ENCODE peak calls at places on chromosomes 6 and 20, in five cellular contexts. A is fibroblast of villous mesenchyme, L is cardiac muscle cell, W is kidney, J is endodermal cell. T is an unnamed sample.

GRCh38 chr20:50464026-50464724 is 46.0 kb upstream of the PTPN1 start:
- DNase-seq in A (peak), L (peak), W (peak), J (peak), T (peak)

GRCh38 chr6:110181131-110182027 is 1.2 kb downstream of the CDC40 start:
- DNase-seq in A (peak), L (peak), W (no peak), J (no peak), T (peak)

GRCh38 chr20:5191829-5192569 is 65.2 kb downstream of the CDS2 start:
- DNase-seq in A (peak), L (peak), W (no peak), J (peak), T (peak)

GRCh38 chr20:4912380-4913142 is 88.7 kb downstream of the SLC23A2 start:
- DNase-seq in A (no peak), L (no peak), W (no peak), J (peak), T (no peak)

GRCh38 chr6:100573169-100573568 is 108.4 kb upstream of the SIM1 start:
- DNase-seq in A (peak), L (peak), W (no peak), J (no peak), T (peak)

GRCh38 chr6:40222354-40222753 is 288.1 kb upstream of the MOCS1 start:
- DNase-seq in A (no peak), L (no peak), W (no peak), J (no peak), T (no peak)

GRCh38 chr20:53839423-53840176 is 230.8 kb downstream of the BCAS1 start:
- DNase-seq in A (no peak), L (no peak), W (peak), J (no peak), T (no peak)

GRCh38 chr20:19993937-19994667 is 23.1 kb upstream of the NAA20 start:
- DNase-seq in A (peak), L (peak), W (no peak), J (no peak), T (peak)

GRCh38 chr6:37866590-37867507 is 47.3 kb downstream of the ZFAND3 start:
- DNase-seq in A (no peak), L (no peak), W (no peak), J (no peak), T (no peak)

GRCh38 chr20:31560900-31561598 is 44.0 kb upstream of the ID1 start:
- DNase-seq in A (peak), L (peak), W (no peak), J (no peak), T (peak)

GRCh38 chr20:43571310-43571709 is 12.5 kb downstream of the SGK2 start:
- DNase-seq in A (no peak), L (no peak), W (peak), J (no peak), T (no peak)

GRCh38 chr20:51735728-51736600 is 32.2 kb downstream of the ATP9A start:
- DNase-seq in A (no peak), L (no peak), W (peak), J (no peak), T (no peak)

GRCh38 chr6:33988121-33989015 is 157.5 kb downstream of the GRM4 start:
- DNase-seq in A (no peak), L (no peak), W (peak), J (peak), T (no peak)

GRCh38 chr6:53483423-53484353 is 61.2 kb downstream of the GCLC start:
- DNase-seq in A (no peak), L (peak), W (peak), J (no peak), T (peak)

GRCh38 chr20:16966276-16966880 is 218.2 kb downstream of the OTOR start:
- DNase-seq in A (no peak), L (no peak), W (no peak), J (no peak), T (no peak)

GRCh38 chr6:35945650-35946025 is 24.7 kb upstream of the SRPK1 start:
- DNase-seq in A (no peak), L (no peak), W (no peak), J (no peak), T (peak)

GRCh38 chr20:884983-885952 is 30.9 kb downstream of the ANGPT4 start:
- DNase-seq in A (peak), L (peak), W (no peak), J (peak), T (peak)

GRCh38 chr20:53786071-53786444 is 192.4 kb upstream of the ZNF217 start:
- DNase-seq in A (no peak), L (no peak), W (no peak), J (no peak), T (no peak)

GRCh38 chr6:51349866-51350265 is 531.2 kb downstream of the TFAP2B start:
- DNase-seq in A (no peak), L (no peak), W (no peak), J (no peak), T (no peak)

GRCh38 chr6:36928547-36928918 is 26.0 kb upstream of the PI16 start:
- DNase-seq in A (no peak), L (no peak), W (no peak), J (no peak), T (no peak)

GRCh38 chr6:116087437-116088027 is 13.1 kb upstream of the NT5DC1 start:
- DNase-seq in A (peak), L (no peak), W (no peak), J (no peak), T (peak)

GRCh38 chr6:129525055-129525454 is 184.9 kb downstream of the ARHGAP18 start:
- DNase-seq in A (no peak), L (no peak), W (no peak), J (no peak), T (peak)

DNA sequence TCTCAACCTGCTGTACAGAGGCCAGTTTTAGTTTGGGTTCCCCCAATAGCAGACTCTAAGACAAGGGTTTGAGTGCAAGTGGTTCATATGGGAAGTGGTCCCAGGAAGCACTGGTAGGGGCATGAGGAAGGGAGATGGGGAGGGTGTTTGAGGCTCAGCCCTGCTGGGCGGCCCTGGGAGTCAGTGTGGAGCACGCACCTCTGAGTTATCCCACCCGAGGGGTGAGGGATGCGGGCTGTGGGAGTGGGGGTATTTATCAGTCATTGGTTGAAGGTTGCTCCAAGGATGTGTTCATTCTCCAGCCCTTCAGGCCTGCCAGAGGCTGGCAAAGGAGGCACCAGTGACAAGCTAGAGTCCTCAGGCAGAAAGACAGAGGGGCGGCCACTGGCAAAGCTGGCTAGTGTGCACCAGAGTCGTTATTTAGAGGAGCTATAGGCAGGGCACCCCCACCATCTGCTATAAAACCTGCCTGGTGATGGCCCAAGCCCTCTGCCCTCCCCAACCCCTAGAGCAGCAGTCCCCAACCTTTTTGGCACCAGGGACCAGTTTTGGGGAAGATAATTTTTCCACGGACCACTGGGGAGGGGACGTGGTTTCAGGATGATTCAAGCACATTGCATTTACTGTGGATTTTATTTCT is 16.5 kb downstream of the PXMP4 start:
- DNase-seq in A (no peak), L (no peak), W (no peak), J (no peak), T (no peak)
- H3K4me3 ChIP-seq in A (no peak), L (no peak), W (no peak), J (no peak), T (no peak)

GRCh38 chr20:58638467-58639181 is 12.5 kb upstream of the STX16 start:
- DNase-seq in A (no peak), L (no peak), W (peak), J (no peak), T (no peak)

GRCh38 chr20:58636396-58636982 is 14.6 kb upstream of the STX16 start:
- DNase-seq in A (no peak), L (no peak), W (peak), J (no peak), T (no peak)

GRCh38 chr20:58634818-58635665 is 16.0 kb upstream of the STX16 start:
- DNase-seq in A (no peak), L (no peak), W (peak), J (no peak), T (no peak)

GRCh38 chr20:58637466-58638198 is 13.5 kb upstream of the STX16 start:
- DNase-seq in A (no peak), L (no peak), W (peak), J (no peak), T (no peak)

DNA sequence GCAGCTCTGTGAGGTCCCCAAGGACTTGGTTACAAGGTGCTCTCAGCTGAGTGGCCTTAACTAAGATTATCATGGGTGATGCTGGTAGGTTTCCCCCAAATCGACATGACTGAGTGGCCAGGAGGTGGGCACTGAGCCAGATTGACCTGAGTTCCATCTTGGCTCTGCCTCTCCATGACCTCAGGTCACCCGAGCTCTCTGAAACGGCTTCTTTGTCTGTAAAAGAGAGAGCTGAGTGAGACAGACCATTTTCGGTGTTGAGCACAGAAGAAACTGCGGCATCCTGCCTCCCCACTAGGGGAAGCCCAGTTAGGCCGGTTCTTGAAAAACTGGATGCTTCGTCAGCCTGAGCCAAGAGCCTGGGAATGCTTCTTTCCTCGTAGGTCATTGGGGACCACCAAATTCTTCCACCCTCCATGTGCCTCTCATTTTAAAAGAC is 14.1 kb upstream of the STX16 start:
- DNase-seq in A (no peak), L (no peak), W (peak), J (peak), T (no peak)
- TF ChIP-seq CTCF in A (peak), L (peak), W (no peak), J (peak), T (peak)

DNA sequence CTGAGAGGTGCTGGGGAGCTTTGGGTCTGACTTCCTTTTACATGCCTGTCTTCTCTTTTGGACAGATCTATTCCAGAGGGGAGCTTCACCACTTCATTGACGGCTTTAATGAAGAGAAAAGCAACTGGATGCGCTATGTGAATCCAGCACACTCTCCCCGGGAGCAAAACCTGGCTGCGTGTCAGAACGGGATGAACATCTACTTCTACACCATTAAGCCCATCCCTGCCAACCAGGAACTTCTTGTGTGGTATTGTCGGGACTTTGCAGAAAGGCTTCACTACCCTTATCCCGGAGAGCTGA is 13.1 kb downstream of the PRDM1 start:
- DNase-seq in A (peak), L (peak), W (no peak), J (no peak), T (no peak)
- H3K4me3 ChIP-seq in A (peak), L (peak), W (peak), J (no peak), T (no peak)

DNA sequence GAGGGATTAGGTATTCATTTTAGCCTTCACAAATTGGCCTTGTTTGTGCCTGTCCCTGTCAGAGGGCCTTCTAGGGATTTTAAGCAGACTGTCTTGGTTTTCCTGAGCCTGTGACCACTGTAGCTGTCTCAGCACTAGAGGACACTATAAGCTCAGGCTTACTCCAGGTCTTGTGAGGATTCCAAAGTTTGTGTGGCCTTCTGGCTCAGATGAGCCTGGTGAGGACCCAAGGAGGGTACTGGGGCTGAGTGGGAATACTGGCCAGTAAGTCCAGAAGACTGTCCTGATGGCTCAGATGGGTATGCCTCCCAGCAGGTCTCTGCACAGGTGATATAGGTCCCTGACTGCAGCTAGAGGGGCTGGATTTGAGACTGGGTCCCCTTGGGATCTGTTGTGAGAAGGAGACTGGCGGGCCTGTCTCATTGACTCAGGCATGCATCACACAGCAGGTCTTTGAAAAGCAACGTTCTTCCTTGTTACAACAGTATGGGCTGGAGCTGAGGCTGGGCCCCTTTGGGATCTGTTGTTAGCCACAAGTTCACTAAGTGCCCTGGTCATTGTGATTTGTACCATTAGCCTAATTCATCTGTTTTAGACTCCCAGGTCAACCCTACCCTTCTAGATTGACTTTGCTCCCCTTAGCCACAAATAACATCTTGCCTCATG is 26.3 kb upstream of the TFB1M start:
- DNase-seq in A (peak), L (peak), W (no peak), J (peak), T (peak)
- TF ChIP-seq CTCF in A (peak), L (peak), W (no peak), J (peak), T (peak)

DNA sequence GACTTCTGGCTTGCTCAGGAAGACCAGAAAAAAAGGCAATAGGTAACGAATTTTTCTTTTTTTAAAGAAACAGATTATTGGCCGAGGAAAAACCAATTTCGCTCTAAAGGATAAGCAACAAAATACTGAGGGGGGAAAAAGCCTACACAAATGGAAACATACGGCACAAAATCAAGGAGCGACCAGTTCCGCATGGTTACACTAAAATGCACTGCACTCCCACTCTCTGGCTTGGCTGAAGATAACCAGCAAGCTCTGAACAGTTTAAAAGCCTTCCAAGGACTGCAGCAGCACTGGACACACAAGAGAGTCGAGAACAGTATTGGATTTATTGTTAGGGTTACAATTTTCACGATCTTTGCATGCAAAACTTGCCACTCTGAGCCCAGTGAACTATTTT is 881 bp upstream of the MAP7 start:
- DNase-seq in A (peak), L (peak), W (no peak), J (no peak), T (no peak)
- H3K4me3 ChIP-seq in A (peak), L (peak), W (peak), J (peak), T (no peak)

DNA sequence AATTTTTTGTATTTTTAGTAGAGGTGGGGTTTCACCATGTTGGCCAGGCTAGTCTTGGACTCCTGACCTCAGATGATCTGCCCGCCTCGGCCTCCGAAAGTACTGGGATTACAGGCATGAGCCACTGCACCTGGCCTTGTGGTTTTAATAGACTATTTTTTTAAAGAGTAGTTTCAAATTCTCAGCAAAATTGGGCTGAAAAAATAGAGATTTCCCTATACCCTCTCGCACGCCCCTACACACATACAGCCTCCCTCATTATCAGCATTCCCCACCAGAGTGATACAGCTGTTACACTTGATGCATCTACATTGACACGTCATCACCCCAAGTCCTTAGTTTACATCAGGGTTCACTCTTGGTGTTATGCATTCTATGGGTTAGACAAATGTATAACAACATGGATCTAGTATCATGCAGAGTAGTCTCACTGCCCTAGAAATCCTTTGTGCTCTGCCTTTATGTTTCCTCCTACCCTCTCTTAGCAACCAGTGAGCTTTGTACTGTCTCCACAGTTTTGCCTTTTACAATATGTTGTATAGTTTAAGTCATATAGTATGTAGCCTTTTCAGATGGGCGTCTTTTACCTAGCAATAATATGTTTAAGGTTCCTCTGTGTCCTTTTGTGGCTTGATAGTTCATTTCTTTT is 103.6 kb downstream of the CDYL start:
- DNase-seq in A (no peak), L (no peak), W (no peak), J (no peak), T (no peak)
- TF ChIP-seq CTCF in A (no peak), L (no peak), W (no peak), J (no peak), T (no peak)

DNA sequence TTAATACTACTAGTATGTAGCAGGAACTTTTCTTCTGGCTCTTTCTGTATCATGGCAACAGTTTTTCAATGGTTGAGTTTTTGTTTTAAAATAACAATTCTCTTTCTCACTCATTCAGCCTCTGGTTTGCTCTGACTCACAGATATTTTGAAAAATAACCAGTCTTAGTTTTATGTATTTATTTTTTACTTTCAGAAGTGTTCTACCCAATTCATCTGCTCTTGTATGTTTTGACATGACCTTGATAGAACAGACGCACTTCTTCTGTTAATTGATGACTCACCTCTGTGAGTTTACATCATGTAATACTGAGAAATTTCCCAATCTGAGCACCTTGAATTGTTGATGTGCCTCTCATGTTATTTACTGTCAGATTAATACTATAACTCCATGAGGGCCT is 178.9 kb downstream of the SASH1 start:
- DNase-seq in A (peak), L (no peak), W (no peak), J (no peak), T (peak)
- H3K4me3 ChIP-seq in A (no peak), L (no peak), W (no peak), J (no peak), T (no peak)

GRCh38 chr6:28868873-28869272 is 54.9 kb downstream of the TRIM27 start:
- DNase-seq in A (no peak), L (no peak), W (no peak), J (no peak), T (no peak)
- TF ChIP-seq CTCF in A (no peak), L (no peak), W (no peak), J (no peak), T (no peak)

GRCh38 chr6:154039231-154039842 is at the start of gene OPRM1:
- DNase-seq in A (peak), L (peak), W (peak), J (peak), T (peak)
- H3K4me3 ChIP-seq in A (no peak), L (no peak), W (no peak), J (peak), T (no peak)

DNA sequence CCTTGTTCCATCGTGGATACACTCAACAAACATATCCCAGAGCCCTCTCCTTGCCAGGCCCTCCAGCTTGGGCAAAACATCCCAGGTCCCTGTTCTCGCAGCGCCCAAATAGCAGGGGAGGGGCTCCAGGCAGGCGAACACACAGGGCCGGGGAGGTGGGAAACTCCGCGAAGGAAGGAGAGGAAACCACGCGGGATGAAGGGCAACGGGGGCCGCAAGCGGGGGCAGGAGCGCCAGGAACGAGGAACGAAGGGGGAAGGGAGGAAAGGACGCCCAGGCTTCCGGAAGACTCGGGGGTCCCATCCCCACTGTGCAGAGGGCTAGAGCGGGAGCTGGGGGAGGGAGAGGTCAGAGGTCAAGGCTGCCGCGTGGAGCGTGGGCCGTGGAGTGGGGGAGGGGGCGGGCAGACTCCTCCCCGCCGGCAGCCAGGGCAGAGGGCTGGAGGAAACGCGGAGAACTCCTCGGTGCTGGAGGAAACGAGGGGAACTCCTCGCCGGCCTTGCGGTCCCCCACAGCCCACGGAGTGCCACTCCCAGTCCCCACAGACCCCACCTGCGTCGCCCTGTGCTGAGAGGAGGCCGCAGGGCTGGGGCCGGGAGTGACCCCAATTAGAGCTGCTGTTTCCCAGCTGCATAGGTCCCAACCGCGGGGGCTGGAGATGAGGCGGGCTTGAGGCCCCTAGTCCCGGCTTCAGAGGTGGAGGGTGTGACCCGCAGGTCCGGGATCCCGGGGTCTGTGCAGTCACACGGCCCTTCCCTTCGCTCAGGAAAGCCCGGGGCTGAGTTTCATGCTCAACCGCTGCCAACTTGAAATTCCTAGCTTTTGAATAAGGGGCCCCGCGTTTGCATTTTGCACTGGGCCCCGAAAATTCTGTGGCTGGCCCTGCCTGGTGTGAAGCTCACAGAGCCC is 1.2 kb upstream of the RBM38 start:
- DNase-seq in A (no peak), L (no peak), W (peak), J (peak), T (no peak)
- TF ChIP-seq CTCF in A (no peak), L (no peak), W (no peak), J (no peak), T (no peak)